ENCODE peak calls at places on chromosomes 12 and 14, in five cellular contexts. X is HepG2, P is GM12878, O is H1, T is NT2/D1. L is an unnamed sample.

GRCh38 chr14:22791302-22791701 is 23.9 kb downstream of the SLC7A7 start:
- DNase-seq in X (no peak), P (no peak), T (no peak), O (no peak), L (no peak)

GRCh38 chr12:25843976-25844375 is 114.5 kb upstream of the RASSF8 start:
- DNase-seq in T (no peak), P (no peak), X (no peak), O (no peak), L (no peak)

GRCh38 chr14:50882932-50883826 is 11.3 kb downstream of the ABHD12B start:
- DNase-seq in O (no peak), P (no peak), T (no peak), X (no peak), L (no peak)

GRCh38 chr12:27504506-27504905 is 19.5 kb upstream of the PPFIBP1 start:
- DNase-seq in X (no peak), O (no peak), P (no peak), T (no peak), L (no peak)

GRCh38 chr14:105087963-105088811 is 23.0 kb upstream of the GPR132 start:
- DNase-seq in T (no peak), P (no peak), X (peak), O (peak), L (no peak)

GRCh38 chr14:99133563-99134332 is 138.2 kb downstream of the BCL11B start:
- DNase-seq in P (no peak), T (no peak), O (peak), X (no peak), L (no peak)

GRCh38 chr12:70185301-70185700 is 57.9 kb upstream of the CNOT2 start:
- DNase-seq in X (no peak), T (no peak), O (no peak), P (no peak), L (no peak)

GRCh38 chr12:120909633-120910318 is 5.6 kb upstream of the SPPL3 start:
- DNase-seq in O (no peak), X (no peak), P (no peak), T (no peak), L (no peak)

GRCh38 chr12:48351022-48351708 is 446 bp upstream of the ZNF641 start:
- DNase-seq in P (no peak), X (peak), T (peak), O (no peak), L (peak)

GRCh38 chr12:43776498-43776897 is 17.7 kb downstream of the IRAK4 start:
- DNase-seq in T (peak), O (no peak), P (no peak), X (peak), L (peak)

GRCh38 chr14:99819514-99819913 is 26.3 kb downstream of the EML1 start:
- DNase-seq in O (no peak), P (no peak), T (no peak), X (no peak), L (no peak)

GRCh38 chr12:442235-442884 is 17.4 kb upstream of the B4GALNT3 start:
- DNase-seq in O (peak), X (peak), P (no peak), T (peak), L (peak)

GRCh38 chr14:22194669-22195068 is 394.4 kb downstream of the DAD1 start:
- DNase-seq in P (no peak), X (no peak), T (no peak), O (no peak), L (no peak)

GRCh38 chr12:130957304-130957621 is 3.6 kb downstream of the ADGRD1 start:
- DNase-seq in X (no peak), T (no peak), P (no peak), O (no peak), L (no peak)

GRCh38 chr14:21913759-21914158 is 240.1 kb upstream of the OR4E1 start:
- DNase-seq in O (peak), X (peak), T (peak), P (peak), L (peak)

GRCh38 chr12:79083181-79083580 is 218.6 kb downstream of the SYT1 start:
- DNase-seq in T (no peak), O (no peak), P (no peak), X (no peak), L (no peak)

GRCh38 chr14:98185036-98185435 is 1087.0 kb downstream of the BCL11B start:
- DNase-seq in X (no peak), O (no peak), T (no peak), P (no peak), L (no peak)

GRCh38 chr14:68349900-68350323 is 443.0 kb downstream of the ZFP36L1 start:
- DNase-seq in T (no peak), X (peak), P (no peak), O (no peak), L (no peak)

GRCh38 chr14:68343534-68344093 is 449.3 kb downstream of the ZFP36L1 start:
- DNase-seq in P (no peak), T (no peak), X (no peak), O (no peak), L (no peak)

GRCh38 chr14:68342216-68342615 is 450.7 kb downstream of the ZFP36L1 start:
- DNase-seq in O (no peak), P (no peak), X (no peak), T (no peak), L (no peak)

GRCh38 chr14:68345738-68346137 is 447.1 kb downstream of the ZFP36L1 start:
- DNase-seq in O (no peak), P (no peak), T (no peak), X (no peak), L (no peak)

GRCh38 chr14:68346540-68347232 is 446.2 kb downstream of the ZFP36L1 start:
- DNase-seq in O (no peak), P (no peak), X (no peak), T (no peak), L (no peak)
- TF ChIP-seq SUZ12 in O (no peak), P (no peak), X (no peak), T (no peak), L (no peak)

GRCh38 chr12:7907009-7907408 is 29.0 kb downstream of the SLC2A3 start:
- DNase-seq in T (peak), X (peak), P (no peak), O (peak), L (peak)
- TF ChIP-seq SUZ12 in T (no peak), X (no peak), P (no peak), O (no peak), L (no peak)

GRCh38 chr14:77032854-77033621 is 4.5 kb upstream of the IRF2BPL start:
- DNase-seq in X (peak), O (peak), P (no peak), T (peak), L (peak)

GRCh38 chr14:77028384-77029246 is at the start of gene IRF2BPL:
- DNase-seq in T (peak), X (peak), O (peak), P (peak), L (peak)

GRCh38 chr14:77033622-77034521 is 5.4 kb upstream of the IRF2BPL start:
- DNase-seq in T (peak), X (peak), O (peak), P (peak), L (peak)

GRCh38 chr14:77032483-77032853 is 4.0 kb upstream of the IRF2BPL start:
- DNase-seq in X (no peak), P (no peak), T (no peak), O (no peak), L (no peak)

DNA sequence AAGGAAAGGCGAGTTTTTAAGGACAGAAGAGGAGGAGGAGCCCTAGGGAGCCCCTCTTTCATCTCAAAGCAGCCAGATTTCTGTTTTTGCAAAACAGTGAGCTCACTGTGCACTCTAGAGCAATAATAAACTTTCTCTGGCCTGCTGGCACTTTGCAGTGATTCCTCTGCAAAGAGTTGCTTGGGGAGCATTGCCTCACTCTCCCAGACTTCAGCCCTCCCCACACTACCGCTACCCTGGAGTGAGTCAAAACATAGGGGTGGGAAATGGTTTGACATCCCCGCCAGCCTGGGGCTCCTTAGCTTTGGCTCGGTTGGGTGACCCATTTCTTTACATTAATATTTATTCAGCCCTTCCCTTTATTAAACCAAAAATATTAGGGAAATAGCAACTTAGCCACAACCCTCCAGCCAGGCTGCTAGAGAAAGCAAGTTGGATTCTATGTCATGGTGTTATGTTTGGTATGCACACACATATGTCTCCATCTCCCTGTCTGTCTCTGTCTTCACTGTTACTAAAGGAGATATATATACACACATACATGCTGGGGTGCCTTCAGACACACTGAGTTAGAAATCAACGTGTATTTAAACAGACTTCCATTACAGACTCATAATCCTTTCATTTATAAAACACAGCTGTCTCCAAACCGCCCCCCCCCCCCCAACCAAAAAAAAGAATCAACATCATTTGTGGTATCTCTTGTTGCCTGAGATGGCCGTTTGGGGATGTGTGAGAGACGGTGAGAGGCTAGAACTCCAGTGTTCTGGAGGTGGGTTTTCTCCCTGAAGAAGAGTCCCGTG is 3.4 kb upstream of the IRF2BPL start:
- DNase-seq in O (no peak), X (no peak), P (no peak), T (no peak), L (no peak)
- TF ChIP-seq SUZ12 in O (no peak), X (no peak), P (no peak), T (no peak), L (no peak)

DNA sequence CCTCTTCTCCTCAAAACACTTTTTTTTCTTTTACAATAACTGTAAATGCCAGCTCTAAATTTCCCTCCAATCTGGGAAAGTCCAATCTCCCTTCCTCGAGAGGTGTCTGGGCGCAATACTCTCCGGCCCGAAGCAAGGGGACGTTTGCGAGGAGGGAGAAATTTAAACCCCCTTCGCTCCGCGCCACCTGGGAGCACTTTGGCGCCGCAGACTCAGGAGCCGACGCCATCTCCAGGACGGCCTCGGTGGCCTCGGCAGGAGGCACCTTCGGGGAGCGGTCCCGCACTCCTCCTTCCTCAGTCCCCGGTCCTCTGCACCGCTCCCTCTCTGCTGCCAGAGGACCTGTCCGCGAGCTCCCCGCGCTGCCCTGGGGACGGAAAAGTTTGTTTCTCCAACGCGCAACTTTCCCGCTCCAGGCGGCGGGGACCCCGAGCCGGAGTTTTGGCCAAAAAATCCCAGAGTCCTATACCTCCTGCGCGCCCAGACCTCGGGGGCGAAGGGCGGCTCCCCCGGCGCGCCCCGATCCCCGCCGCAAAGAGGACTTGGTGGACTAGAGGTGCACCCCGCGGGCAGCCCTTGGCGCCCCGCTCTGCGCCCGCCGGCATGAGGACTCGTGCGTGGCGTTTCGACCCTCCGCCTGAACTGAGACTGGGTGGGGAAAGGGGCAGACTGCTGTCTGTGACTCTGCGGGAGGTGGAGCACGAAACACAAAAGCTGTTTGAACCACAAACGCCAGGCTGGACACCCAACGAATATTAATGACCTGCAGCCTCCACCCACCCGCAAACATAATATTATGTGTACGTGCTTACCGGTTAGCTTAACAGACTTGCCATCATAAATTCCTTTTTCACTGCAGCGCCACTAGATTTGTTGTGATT is 95.1 kb upstream of the HMGA2 start:
- DNase-seq in P (no peak), X (no peak), T (peak), O (peak), L (peak)
- TF ChIP-seq SUZ12 in P (peak), X (no peak), T (no peak), O (peak), L (no peak)

DNA sequence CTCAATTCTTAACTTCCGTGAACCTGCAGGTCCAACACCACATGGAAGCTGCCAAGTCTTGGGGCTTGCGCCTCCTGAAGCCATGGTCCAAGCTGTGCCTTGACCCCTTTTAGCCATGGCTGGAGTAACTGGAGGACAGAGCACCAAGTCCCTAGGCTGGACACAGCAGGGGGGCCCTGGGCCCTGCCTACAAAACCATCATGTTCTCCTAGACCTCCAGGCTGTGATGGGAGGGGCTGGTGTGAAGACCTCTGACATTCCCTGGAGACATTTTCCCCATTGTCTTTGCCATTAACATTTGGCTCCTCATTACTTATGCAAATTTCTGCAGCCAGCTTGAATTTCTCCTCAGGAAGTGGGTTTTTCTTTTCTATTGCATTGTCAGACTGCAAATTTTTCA is 570.1 kb downstream of the FSCB start:
- DNase-seq in X (no peak), T (no peak), P (no peak), O (no peak), L (no peak)
- TF ChIP-seq SUZ12 in X (no peak), T (no peak), P (no peak), O (no peak), L (no peak)

GRCh38 chr12:92601680-92602079 is 101.1 kb upstream of the PLEKHG7 start:
- DNase-seq in O (no peak), P (no peak), T (no peak), X (no peak), L (no peak)
- TF ChIP-seq SUZ12 in O (no peak), P (no peak), T (no peak), X (no peak), L (no peak)

DNA sequence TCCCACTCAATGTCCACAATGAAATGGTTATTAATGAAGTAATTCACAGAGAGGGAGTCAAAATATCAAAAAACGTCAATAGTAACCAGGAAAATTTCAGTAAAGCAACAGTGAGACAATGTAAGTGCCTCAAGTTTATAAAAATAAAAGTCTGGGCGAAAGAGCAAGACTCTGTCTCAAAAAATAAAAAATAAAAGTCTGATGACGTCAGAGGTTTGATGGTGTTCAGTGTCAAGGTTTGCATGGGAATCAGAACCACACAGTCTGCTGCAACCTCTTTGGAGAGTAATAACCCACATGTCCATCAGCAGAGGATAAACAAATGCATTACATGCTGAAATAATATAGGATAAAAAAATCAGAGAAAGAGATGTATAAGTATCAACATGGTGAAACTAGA is 152.4 kb downstream of the ASCL1 start:
- DNase-seq in X (no peak), P (no peak), T (no peak), O (no peak), L (no peak)
- TF ChIP-seq SUZ12 in X (no peak), P (no peak), T (no peak), O (no peak), L (no peak)

DNA sequence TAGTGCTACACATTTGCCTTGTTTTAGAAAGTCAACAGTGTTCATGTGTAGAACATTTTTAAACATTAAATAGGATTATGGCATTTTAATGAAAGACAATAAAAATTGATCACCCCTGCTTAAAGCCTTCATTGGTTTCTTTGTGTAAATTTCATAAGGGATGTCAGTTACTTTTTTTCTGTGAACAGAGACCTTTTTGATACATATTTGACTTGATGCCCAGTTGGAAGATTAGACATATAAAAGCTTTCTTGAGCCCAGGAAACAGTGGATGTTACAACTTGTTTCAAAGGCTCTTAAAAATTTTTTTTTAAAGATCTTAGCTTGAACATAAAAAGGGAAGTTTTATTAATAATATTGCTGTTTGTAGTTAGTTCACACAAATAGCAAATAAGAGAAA is 168.7 kb upstream of the PDZRN4 start:
- DNase-seq in P (no peak), O (no peak), X (no peak), T (no peak), L (no peak)
- TF ChIP-seq SUZ12 in P (no peak), O (no peak), X (no peak), T (no peak), L (no peak)

DNA sequence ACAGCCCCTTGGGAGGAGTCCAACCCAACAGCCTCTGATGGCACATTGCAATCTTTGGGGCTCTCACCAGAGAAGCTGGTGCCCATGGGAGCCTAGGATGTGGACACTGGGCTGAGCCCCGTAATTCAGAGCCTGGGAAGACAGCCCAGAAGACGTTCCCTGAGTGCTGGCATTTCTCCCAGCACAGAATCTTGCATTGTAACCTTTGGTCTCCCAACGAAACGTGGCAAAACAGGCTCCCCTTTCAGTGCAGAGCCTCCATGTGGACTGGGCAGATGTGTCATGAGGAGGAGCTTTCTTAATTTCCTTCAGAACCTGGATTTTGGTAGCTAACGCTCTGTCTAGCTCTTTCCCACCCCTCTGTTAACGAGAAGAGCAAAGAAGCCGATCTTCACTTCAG is 26.3 kb downstream of the BATF start:
- DNase-seq in T (no peak), X (no peak), P (no peak), O (no peak), L (no peak)
- TF ChIP-seq SUZ12 in T (no peak), X (no peak), P (no peak), O (no peak), L (no peak)

L was measured in HEK293T.